ENCODE peak calls at places on chromosomes 5 and 9, in four cellular contexts. I is PC-3; J is lower lobe of right lung; P is effector memory CD4-positive, alpha-beta T cell. H is an unnamed sample.

GRCh38 chr5:80620206-80620605 is 34.2 kb upstream of the MSH3 start:
- DNase-seq in I (no peak), J (peak; percentile 53), P (no peak), H (no peak)

GRCh38 chr5:131630208-131630962 is 4.6 kb downstream of the RAPGEF6 start:
- DNase-seq in I (peak; percentile 65), J (no peak), P (no peak), H (no peak)

GRCh38 chr9:90795879-90796317 is 5.7 kb upstream of the SYK start:
- DNase-seq in I (no peak), J (peak; percentile 63), P (no peak), H (no peak)

GRCh38 chr5:150609843-150610584 is 30.4 kb upstream of the SYNPO start:
- DNase-seq in I (no peak), J (peak; percentile 43), P (no peak), H (peak; percentile 63)

GRCh38 chr9:113837349-113837748 is 38.8 kb upstream of the ZNF618 start:
- DNase-seq in I (peak; percentile 22), J (no peak), P (no peak), H (no peak)

GRCh38 chr5:77232959-77233358 is 22.5 kb downstream of the PDE8B start:
- DNase-seq in I (peak; percentile 5), J (peak; percentile 63), P (no peak), H (no peak)

GRCh38 chr5:134000696-134001453 is 3.9 kb downstream of the VDAC1 start:
- DNase-seq in I (no peak), J (no peak), P (no peak), H (no peak)

GRCh38 chr5:171272996-171273970 is 35.8 kb upstream of the TLX3 start:
- DNase-seq in I (peak; percentile 60), J (no peak), P (no peak), H (no peak)

GRCh38 chr9:131046093-131046380 is 37.1 kb downstream of the LAMC3 start:
- DNase-seq in I (peak; percentile 12), J (no peak), P (no peak), H (no peak)

GRCh38 chr5:78050888-78051287 is 243.6 kb downstream of the AP3B1 start:
- DNase-seq in I (peak; percentile 65), J (no peak), P (no peak), H (no peak)

GRCh38 chr9:37035472-37036236 is 1.6 kb upstream of the PAX5 start:
- DNase-seq in I (no peak), J (no peak), P (no peak), H (no peak)

GRCh38 chr5:168693297-168693696 is 114.1 kb upstream of the PANK3 start:
- DNase-seq in I (no peak), J (no peak), P (no peak), H (no peak)

GRCh38 chr9:36812556-36812955 is 221.5 kb downstream of the PAX5 start:
- DNase-seq in I (no peak), J (no peak), P (no peak), H (no peak)

GRCh38 chr9:33125871-33126822 is 41.0 kb downstream of the B4GALT1 start:
- DNase-seq in I (peak; percentile 5), J (no peak), P (no peak), H (no peak)

GRCh38 chr9:131635285-131635684 is 90.0 kb downstream of the PRRT1B start:
- DNase-seq in I (peak; percentile 90), J (peak; percentile 92), P (peak; percentile 75), H (peak; percentile 91)

GRCh38 chr9:128104171-128104618 is 23.3 kb downstream of the PTGES2 start:
- DNase-seq in I (no peak), J (peak; percentile 17), P (no peak), H (peak; percentile 84)

GRCh38 chr5:44332360-44332971 is 56.8 kb downstream of the FGF10 start:
- DNase-seq in I (peak; percentile 82), J (no peak), P (no peak), H (no peak)

GRCh38 chr9:13555989-13556500 is 276.6 kb upstream of the MPDZ start:
- DNase-seq in I (no peak), J (no peak), P (no peak), H (no peak)

GRCh38 chr9:95024097-95024671 is 293.3 kb downstream of the FANCC start:
- DNase-seq in I (peak; percentile 20), J (no peak), P (no peak), H (no peak)

GRCh38 chr9:86096382-86096781 is 3.0 kb downstream of the GOLM1 start:
- DNase-seq in I (peak; percentile 34), J (no peak), P (no peak), H (no peak)

GRCh38 chr5:40594811-40595210 is 84.9 kb upstream of the PTGER4 start:
- DNase-seq in I (peak; percentile 18), J (no peak), P (no peak), H (no peak)

GRCh38 chr5:3359642-3360041 is 236.0 kb upstream of the IRX1 start:
- DNase-seq in I (no peak), J (no peak), P (no peak), H (peak; percentile 8)

DNA sequence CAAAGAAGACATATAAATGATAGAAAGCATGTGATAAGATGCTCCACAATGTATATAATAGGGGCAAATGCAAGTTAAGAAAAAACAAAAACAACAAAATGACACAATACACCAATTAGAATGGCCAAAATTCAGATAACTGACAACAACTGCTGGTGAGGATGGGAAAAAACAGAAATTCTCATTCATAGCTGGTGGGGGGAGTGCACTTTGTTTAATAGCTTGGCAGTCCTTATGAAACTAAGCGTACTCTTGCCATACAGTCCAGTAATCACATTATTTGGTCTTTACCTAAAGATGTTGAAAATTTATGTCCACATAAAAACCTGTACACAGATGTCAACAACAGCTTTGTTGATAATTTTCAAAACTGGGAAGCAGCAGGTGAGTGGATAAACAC is 791.1 kb upstream of the CDH10 start:
- DNase-seq in I (no peak), J (no peak), P (no peak), H (no peak)
- H3K9me3 ChIP-seq in I (no peaks in the 10 kb centered on the region), J (no peaks in the 10 kb centered on the region), P (no peaks in the 10 kb centered on the region), H (no peaks in the 10 kb centered on the region)

DNA sequence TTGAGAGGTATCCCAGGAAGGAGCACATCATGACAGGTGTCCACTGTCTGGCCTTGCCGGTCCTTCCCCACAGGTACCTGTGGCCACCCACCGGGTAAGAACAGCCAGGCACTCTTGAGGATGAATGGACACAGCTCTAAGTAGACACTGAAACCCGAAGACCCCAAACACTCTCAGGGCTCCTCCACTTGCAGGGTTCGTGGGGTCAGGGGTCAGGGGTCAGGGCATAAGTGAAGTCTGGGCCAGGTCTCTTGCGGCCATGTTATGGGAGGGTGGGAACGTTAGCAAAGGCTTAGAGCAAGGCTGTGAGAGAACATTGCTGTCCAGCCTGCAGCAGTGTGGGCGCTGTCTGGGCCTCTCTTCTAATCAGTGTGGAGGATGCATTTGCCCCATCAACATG is 40.0 kb downstream of the MAPK9 start:
- DNase-seq in I (no peak), J (no peak), P (no peak), H (no peak)
- H3K9me3 ChIP-seq in I (peaks cover 24% of the 10 kb centered on the region), J (peaks cover 93% of the 10 kb centered on the region), P (peaks cover 21% of the 10 kb centered on the region), H (peaks cover 12% of the 10 kb centered on the region)

GRCh38 chr5:1264211-1264610 is 30.7 kb downstream of the TERT start:
- DNase-seq in I (no peak), J (no peak), P (no peak), H (no peak)
- H3K9me3 ChIP-seq in I (peaks cover 7% of the 10 kb centered on the region), J (no peaks in the 10 kb centered on the region), P (no peaks in the 10 kb centered on the region), H (no peaks in the 10 kb centered on the region)

GRCh38 chr9:23941051-23941450 is 115.0 kb upstream of the ELAVL2 start:
- DNase-seq in I (no peak), J (no peak), P (no peak), H (no peak)
- H3K9me3 ChIP-seq in I (no peaks in the 10 kb centered on the region), J (peaks cover 16% of the 10 kb centered on the region), P (no peaks in the 10 kb centered on the region), H (no peaks in the 10 kb centered on the region)

GRCh38 chr9:2155966-2156365 is 140.8 kb downstream of the SMARCA2 start:
- DNase-seq in I (no peak), J (no peak), P (no peak), H (no peak)

GRCh38 chr9:2153599-2154217 is 138.6 kb downstream of the SMARCA2 start:
- DNase-seq in I (no peak), J (no peak), P (no peak), H (no peak)

GRCh38 chr9:2145746-2146145 is 130.6 kb downstream of the SMARCA2 start:
- DNase-seq in I (no peak), J (no peak), P (no peak), H (no peak)

GRCh38 chr9:2151171-2151570 is 136.0 kb downstream of the SMARCA2 start:
- DNase-seq in I (no peak), J (no peak), P (no peak), H (no peak)

GRCh38 chr9:2150338-2150737 is 135.2 kb downstream of the SMARCA2 start:
- DNase-seq in I (no peak), J (no peak), P (no peak), H (no peak)
- H3K9me3 ChIP-seq in I (no peaks in the 10 kb centered on the region), J (no peaks in the 10 kb centered on the region), P (no peaks in the 10 kb centered on the region), H (no peaks in the 10 kb centered on the region)

DNA sequence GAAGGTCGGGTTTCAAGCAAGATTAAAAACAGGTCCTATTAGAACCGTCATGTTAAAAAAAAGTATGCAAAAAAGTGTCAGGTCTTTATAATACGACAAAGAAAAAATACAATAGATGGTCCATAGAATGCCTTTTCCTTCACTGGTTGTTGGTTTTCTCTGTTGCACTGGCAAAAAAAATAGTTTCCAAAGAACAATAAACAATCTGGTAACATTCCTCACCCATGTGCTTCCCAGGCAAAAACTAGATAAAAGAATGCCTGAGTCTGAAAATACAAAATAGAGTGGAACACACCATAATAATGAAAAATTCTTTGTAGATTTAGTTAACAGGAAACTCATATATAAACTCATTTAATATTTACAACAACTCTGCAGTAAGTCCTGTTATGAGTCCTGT is 590.0 kb upstream of the DMAC1 start:
- DNase-seq in I (no peak), J (no peak), P (no peak), H (no peak)
- H3K9me3 ChIP-seq in I (peaks cover 3% of the 10 kb centered on the region), J (no peaks in the 10 kb centered on the region), P (no peaks in the 10 kb centered on the region), H (no peaks in the 10 kb centered on the region)

DNA sequence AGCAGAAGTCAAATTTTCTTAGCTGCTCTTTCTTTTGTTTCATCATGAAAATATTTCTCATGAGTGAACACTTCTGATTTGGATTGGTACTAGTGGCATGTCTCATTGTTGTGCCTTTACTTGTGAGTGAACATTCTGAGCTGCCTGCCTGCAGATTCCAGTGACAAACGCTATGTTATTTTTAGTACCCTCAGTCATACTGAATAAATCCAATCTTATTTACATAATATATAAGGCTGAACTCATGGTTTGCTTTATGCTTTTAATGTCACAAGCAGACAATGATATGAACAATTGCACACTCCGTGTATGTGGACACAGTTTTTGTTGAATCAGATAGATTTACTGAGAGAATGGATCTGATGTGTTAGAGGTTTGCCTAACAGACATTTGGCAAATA is 67.8 kb downstream of the ACTBL2 start:
- DNase-seq in I (no peak), J (no peak), P (no peak), H (no peak)
- H3K9me3 ChIP-seq in I (no peaks in the 10 kb centered on the region), J (no peaks in the 10 kb centered on the region), P (no peaks in the 10 kb centered on the region), H (no peaks in the 10 kb centered on the region)

GRCh38 chr5:53361708-53362107 is 118.7 kb upstream of the FST start:
- DNase-seq in I (peak; percentile 23), J (no peak), P (no peak), H (no peak)
- H3K9me3 ChIP-seq in I (no peaks in the 10 kb centered on the region), J (no peaks in the 10 kb centered on the region), P (no peaks in the 10 kb centered on the region), H (no peaks in the 10 kb centered on the region)

DNA sequence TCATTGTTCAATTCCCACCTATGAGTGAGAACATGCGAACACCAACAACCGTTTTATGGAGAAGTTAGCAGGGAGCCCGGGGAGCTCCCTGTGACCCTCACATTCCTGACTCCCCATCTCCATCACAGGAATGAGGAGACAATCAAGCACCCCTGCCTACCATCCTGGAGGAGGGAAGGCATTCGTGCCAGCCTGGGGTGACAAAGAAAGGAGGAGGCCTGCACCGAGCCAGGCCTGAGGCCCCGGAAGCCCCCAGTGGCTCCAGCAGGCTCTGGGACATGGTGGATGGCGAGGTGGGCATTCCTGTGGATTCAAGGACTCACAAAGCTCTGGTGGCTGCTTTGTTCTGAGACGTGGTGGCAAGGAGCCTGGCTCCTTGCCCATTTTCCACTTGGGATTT is 36.5 kb upstream of the UGT3A1 start:
- DNase-seq in I (no peak), J (no peak), P (no peak), H (no peak)
- H3K9me3 ChIP-seq in I (no peaks in the 10 kb centered on the region), J (no peaks in the 10 kb centered on the region), P (no peaks in the 10 kb centered on the region), H (no peaks in the 10 kb centered on the region)

H was measured in colonic mucosa.